ENCODE peak calls at places on chromosomes 11 and 22, in eight cellular contexts. A is HEK293T; N is brain microvascular endothelial cell; D is HFFc6; T is stimulated activated CD4-positive, alpha-beta T cell treated with anti-CD3 and anti-CD28 coated beads, Interleukin-1b, Interleukin-23, amount 100 ng/mL, for 48 hours; J is dorsolateral prefrontal cortex; X is heart right ventricle; G is fibroblast of the conjunctiva. Z is an unnamed sample.

GRCh38 chr22:36445158-36445668 is 36.2 kb downstream of the TXN2 start:
- DNase-seq in D (peak; percentile 90), T (no peak), J (no peak), A (no peak), X (peak; percentile 61), G (no peak), N (peak; percentile 90), Z (peak; percentile 97)

GRCh38 chr11:1481861-1482441 is 4.6 kb downstream of the MOB2 start:
- DNase-seq in D (no peak), X (no peak), N (no peak), A (no peak), J (no peak), T (no peak), G (no peak), Z (no peak)

GRCh38 chr11:65640483-65641207 is 2.7 kb downstream of the SIPA1 start:
- DNase-seq in T (peak; percentile 28), X (peak; percentile 62), A (no peak), G (no peak), J (peak; percentile 38), D (no peak), N (no peak), Z (no peak)

GRCh38 chr11:67504950-67505561 is at the start of gene PITPNM1:
- DNase-seq in G (peak; percentile 14), J (no peak), N (no peak), X (peak; percentile 78), T (peak; percentile 69), A (peak; percentile 57), D (no peak), Z (peak; percentile 35)

GRCh38 chr11:120991830-120992686 is 31.8 kb upstream of the TBCEL start:
- DNase-seq in T (no peak), G (no peak), N (no peak), A (no peak), D (no peak), X (no peak), J (no peak), Z (no peak)

GRCh38 chr11:109795234-109795633 is 298.0 kb upstream of the ZC3H12C start:
- DNase-seq in A (no peak), X (no peak), T (no peak), D (no peak), G (no peak), J (no peak), N (no peak), Z (peak; percentile 62)

GRCh38 chr11:35583126-35583525 is 35.1 kb upstream of the FJX1 start:
- DNase-seq in G (peak; percentile 95), A (no peak), J (no peak), D (peak; percentile 56), T (no peak), N (peak; percentile 65), X (no peak), Z (peak; percentile 90)

GRCh38 chr11:8330416-8330815 is 66.7 kb upstream of the LMO1 start:
- DNase-seq in T (no peak), N (no peak), D (no peak), G (no peak), X (no peak), A (no peak), J (no peak), Z (no peak)

GRCh38 chr11:68308068-68308467 is 4.3 kb upstream of the LRP5 start:
- DNase-seq in N (no peak), X (peak; percentile 47), A (no peak), T (no peak), D (no peak), J (no peak), G (no peak), Z (no peak)

GRCh38 chr22:45261407-45262088 is 20.9 kb upstream of the KIAA0930 start:
- DNase-seq in D (no peak), N (no peak), A (no peak), J (no peak), T (no peak), X (no peak), G (no peak), Z (no peak)

GRCh38 chr11:44243633-44244343 is 66.2 kb downstream of the ALX4 start:
- DNase-seq in X (no peak), A (no peak), J (no peak), T (no peak), N (peak; percentile 36), G (no peak), D (peak; percentile 18), Z (peak; percentile 77)

GRCh38 chr11:112785104-112785503 is 176.1 kb upstream of the NCAM1 start:
- DNase-seq in D (no peak), G (no peak), X (no peak), N (no peak), A (no peak), T (no peak), J (no peak), Z (peak; percentile 64)

GRCh38 chr22:23720855-23721254 is 30.0 kb downstream of the RGL4 start:
- DNase-seq in A (no peak), D (no peak), G (no peak), T (no peak), X (no peak), N (no peak), J (no peak), Z (no peak)

Z was measured in LHCN-M2.